ENCODE peak calls at places on chromosomes 3 and 15, in ten cellular contexts. B is A549, S is psoas muscle, W is breast epithelium, O is GM23248, L is aorta, G is tibial nerve, C is right cardiac atrium, K is IMR-90, N is heart left ventricle. M is an unnamed sample.

GRCh38 chr3:126442849-126443229 is 32.9 kb downstream of the ZXDC start:
- DNase-seq in N (no peak), W (no peak), G (no peak), S (no peak), C (no peak), O (no peak), K (no peak), L (no peak), B (no peak), M (no peak)

GRCh38 chr3:177109688-177110087 is 87.6 kb downstream of the TBL1XR1 start:
- DNase-seq in B (no peak), L (no peak), N (no peak), S (no peak), G (no peak), K (no peak), C (no peak), O (no peak), W (no peak), M (no peak)

GRCh38 chr3:169661567-169662214 is 1.8 kb downstream of the MECOM start:
- DNase-seq in N (peak), K (peak), G (no peak), B (no peak), O (peak), W (no peak), L (peak), S (peak), C (peak), M (no peak)

GRCh38 chr3:101870138-101870537 is 20.8 kb downstream of the NFKBIZ start:
- DNase-seq in K (no peak), O (no peak), N (no peak), L (no peak), G (no peak), S (no peak), W (no peak), C (no peak), B (no peak), M (no peak)

GRCh38 chr3:132261501-132261900 is 55.7 kb upstream of the ACP3 start:
- DNase-seq in K (no peak), L (no peak), W (no peak), N (no peak), S (no peak), B (no peak), O (no peak), C (no peak), G (no peak), M (no peak)

GRCh38 chr3:80278056-80278455 is 510.3 kb upstream of the ROBO1 start:
- DNase-seq in N (no peak), S (no peak), K (no peak), C (no peak), O (no peak), B (no peak), W (no peak), G (no peak), L (no peak), M (no peak)

GRCh38 chr3:158727499-158728377 is 4.5 kb downstream of the RARRES1 start:
- DNase-seq in W (peak), S (no peak), K (peak), B (peak), C (no peak), L (no peak), O (peak), G (no peak), N (no peak), M (no peak)

GRCh38 chr3:47802734-47803477 is at the start of gene DHX30:
- DNase-seq in C (peak), L (peak), O (peak), B (peak), W (peak), K (peak), S (peak), G (peak), N (peak), M (peak)

GRCh38 chr3:171753025-171753472 is 57.2 kb downstream of the PLD1 start:
- DNase-seq in O (peak), B (no peak), L (no peak), N (no peak), C (no peak), S (no peak), W (peak), G (no peak), K (peak), M (peak)

GRCh38 chr3:60743631-60744164 is 507.6 kb downstream of the FHIT start:
- DNase-seq in C (no peak), W (no peak), N (no peak), L (no peak), S (no peak), K (no peak), B (no peak), G (no peak), O (no peak), M (no peak)

GRCh38 chr3:48128779-48129178 is 59.4 kb downstream of the CDC25A start:
- DNase-seq in C (no peak), G (no peak), B (no peak), W (no peak), O (no peak), L (no peak), N (no peak), S (no peak), K (no peak), M (no peak)

GRCh38 chr3:111333642-111334041 is 208.4 kb upstream of the CD96 start:
- DNase-seq in C (no peak), O (peak), K (peak), S (no peak), N (no peak), W (no peak), L (no peak), G (no peak), B (no peak), M (no peak)

GRCh38 chr3:159266779-159267178 is 464.9 kb downstream of the MFSD1 start:
- DNase-seq in C (no peak), B (peak), N (no peak), W (no peak), G (no peak), K (peak), L (no peak), S (no peak), O (peak), M (no peak)

GRCh38 chr3:157174265-157174615 is 14.3 kb upstream of the CCNL1 start:
- DNase-seq in O (peak), B (peak), N (peak), L (no peak), G (no peak), C (peak), K (no peak), S (peak), W (no peak), M (peak)

GRCh38 chr3:104198136-104198535 is 1168.6 kb upstream of the ALCAM start:
- DNase-seq in S (no peak), L (no peak), C (no peak), O (no peak), B (no peak), K (no peak), W (no peak), G (no peak), N (no peak), M (no peak)

GRCh38 chr3:186883686-186884058 is 41.2 kb downstream of the ADIPOQ start:
- DNase-seq in K (no peak), N (no peak), C (no peak), S (no peak), G (no peak), B (no peak), L (no peak), W (no peak), O (no peak), M (no peak)

GRCh38 chr3:31105438-31106077 is 211.1 kb upstream of the GADL1 start:
- DNase-seq in O (peak), C (no peak), B (no peak), W (no peak), L (no peak), K (peak), N (no peak), S (no peak), G (no peak), M (no peak)

GRCh38 chr3:188316021-188316722 is 162.2 kb downstream of the LPP start:
- DNase-seq in S (no peak), O (peak), C (no peak), B (no peak), N (no peak), L (no peak), K (no peak), G (no peak), W (no peak), M (no peak)

GRCh38 chr3:170480111-170480510 is 61.4 kb downstream of the CLDN11 start:
- DNase-seq in G (no peak), B (no peak), O (no peak), C (no peak), S (no peak), L (no peak), K (no peak), W (no peak), N (no peak), M (no peak)

GRCh38 chr15:33975023-33975565 is 6.8 kb downstream of the CHRM5 start:
- DNase-seq in S (no peak), K (no peak), O (peak), L (no peak), B (no peak), G (no peak), W (no peak), N (no peak), C (no peak), M (no peak)

GRCh38 chr3:194570184-194570583 is 63.0 kb downstream of the TMEM44 start:
- DNase-seq in S (no peak), C (no peak), O (no peak), L (peak), W (no peak), G (no peak), N (no peak), B (no peak), K (no peak), M (no peak)

GRCh38 chr3:154089416-154090115 is 31.6 kb upstream of the ARHGEF26 start:
- DNase-seq in K (no peak), L (no peak), C (no peak), O (no peak), N (no peak), S (no peak), G (no peak), W (no peak), B (no peak), M (no peak)

GRCh38 chr15:39200586-39200985 is 380.3 kb upstream of the THBS1 start:
- DNase-seq in L (no peak), W (no peak), K (no peak), N (no peak), O (no peak), B (no peak), S (no peak), C (no peak), G (no peak), M (no peak)

GRCh38 chr3:131036200-131036816 is 9.6 kb downstream of the NEK11 start:
- DNase-seq in W (no peak), L (no peak), G (no peak), N (no peak), O (peak), C (no peak), S (no peak), K (peak), B (no peak), M (no peak)

GRCh38 chr15:82133251-82133650 is 87.4 kb upstream of the MEX3B start:
- DNase-seq in L (no peak), C (no peak), B (no peak), K (no peak), W (no peak), N (no peak), O (peak), S (no peak), G (no peak), M (no peak)

GRCh38 chr3:56801597-56802410 is at the start of gene ARHGEF3:
- DNase-seq in G (peak), B (peak), N (peak), L (peak), O (peak), W (peak), S (peak), C (peak), K (peak), M (peak)

GRCh38 chr15:45648521-45649200 is 13.8 kb downstream of the SQOR start:
- DNase-seq in L (no peak), C (no peak), O (peak), G (no peak), K (peak), N (no peak), S (peak), B (peak), W (peak), M (peak)

GRCh38 chr3:40109641-40110490 is 199.6 kb upstream of the EIF1B start:
- DNase-seq in N (no peak), K (no peak), G (no peak), W (no peak), S (no peak), O (peak), C (no peak), B (no peak), L (no peak), M (no peak)
- H3K27ac ChIP-seq in N (no peak), K (no peak), G (peak), W (no peak), S (no peak), O (no peak), C (no peak), B (no peak), L (no peak), M (no peak)

DNA sequence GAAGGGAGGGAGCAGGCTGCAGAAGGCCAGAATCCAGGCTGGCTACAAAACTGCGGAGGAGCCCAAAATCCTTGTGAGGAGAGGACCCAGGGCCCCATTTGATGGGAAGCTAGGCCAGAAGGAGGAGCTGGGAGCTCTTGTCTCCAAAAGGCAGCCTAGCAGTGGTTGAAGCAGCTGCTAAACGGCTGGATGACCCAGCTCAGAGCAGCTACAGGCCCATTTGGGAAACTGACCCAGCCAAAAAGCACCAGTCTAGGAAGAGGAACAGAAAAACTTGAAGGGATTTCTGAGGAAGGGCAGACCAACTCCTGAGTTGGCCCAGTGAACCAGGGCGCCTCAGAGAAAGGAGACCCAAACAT is 1.1 kb upstream of the RAB43 start:
- DNase-seq in O (peak), G (no peak), L (no peak), N (no peak), K (no peak), C (no peak), B (no peak), W (peak), S (no peak), M (no peak)
- H3K4me3 ChIP-seq in O (no peak), G (no peak), L (no peak), N (no peak), K (no peak), C (no peak), B (no peak), W (no peak), S (peak), M (no peak)

GRCh38 chr3:162722336-162722735 is 1225.7 kb downstream of the OTOL1 start:
- DNase-seq in O (no peak), K (no peak), G (no peak), B (no peak), L (no peak), N (no peak), W (no peak), C (no peak), S (no peak), M (no peak)

GRCh38 chr3:162718697-162719096 is 1222.1 kb downstream of the OTOL1 start:
- DNase-seq in B (no peak), G (no peak), N (no peak), C (no peak), O (no peak), L (no peak), K (no peak), S (no peak), W (no peak), M (no peak)

GRCh38 chr3:162719684-162720341 is 1223.2 kb downstream of the OTOL1 start:
- DNase-seq in S (no peak), N (no peak), G (no peak), O (peak), K (peak), W (no peak), L (no peak), C (no peak), B (peak), M (no peak)

GRCh38 chr3:162721736-162722135 is 1225.1 kb downstream of the OTOL1 start:
- DNase-seq in W (no peak), K (no peak), S (no peak), B (no peak), C (no peak), O (no peak), N (no peak), G (no peak), L (no peak), M (no peak)
- H3K27ac ChIP-seq in W (no peak), K (no peak), S (no peak), B (no peak), C (no peak), O (no peak), N (no peak), G (no peak), L (no peak), M (no peak)

GRCh38 chr3:64224826-64225606 is at the start of gene PRICKLE2:
- DNase-seq in G (peak), L (peak), S (peak), K (peak), N (peak), C (peak), O (peak), W (peak), B (peak), M (peak)
- H3K4me3 ChIP-seq in G (peak), L (peak), S (peak), K (peak), N (peak), C (peak), O (peak), W (peak), B (peak), M (no peak)

GRCh38 chr3:141331370-141332318 is 36.7 kb upstream of the ZBTB38 start:
- DNase-seq in N (peak), B (peak), W (no peak), C (peak), L (peak), G (no peak), S (peak), K (peak), O (peak), M (no peak)

GRCh38 chr3:141332436-141332835 is 35.9 kb upstream of the ZBTB38 start:
- DNase-seq in C (no peak), N (no peak), L (no peak), O (no peak), G (no peak), K (peak), S (no peak), B (no peak), W (no peak), M (no peak)

GRCh38 chr3:141334627-141335250 is 33.6 kb upstream of the ZBTB38 start:
- DNase-seq in L (no peak), O (no peak), G (no peak), N (no peak), C (no peak), B (no peak), K (no peak), W (no peak), S (no peak), M (no peak)

GRCh38 chr3:141335531-141336042 is 32.7 kb upstream of the ZBTB38 start:
- DNase-seq in K (peak), G (no peak), O (peak), N (no peak), B (no peak), C (no peak), L (no peak), S (no peak), W (no peak), M (no peak)

GRCh38 chr3:141333796-141334626 is 34.3 kb upstream of the ZBTB38 start:
- DNase-seq in L (no peak), K (peak), N (no peak), W (no peak), S (no peak), O (peak), C (no peak), B (no peak), G (no peak), M (no peak)
- H3K27ac ChIP-seq in L (no peak), K (peak), N (no peak), W (no peak), S (no peak), O (no peak), C (no peak), B (peak), G (no peak), M (no peak)

DNA sequence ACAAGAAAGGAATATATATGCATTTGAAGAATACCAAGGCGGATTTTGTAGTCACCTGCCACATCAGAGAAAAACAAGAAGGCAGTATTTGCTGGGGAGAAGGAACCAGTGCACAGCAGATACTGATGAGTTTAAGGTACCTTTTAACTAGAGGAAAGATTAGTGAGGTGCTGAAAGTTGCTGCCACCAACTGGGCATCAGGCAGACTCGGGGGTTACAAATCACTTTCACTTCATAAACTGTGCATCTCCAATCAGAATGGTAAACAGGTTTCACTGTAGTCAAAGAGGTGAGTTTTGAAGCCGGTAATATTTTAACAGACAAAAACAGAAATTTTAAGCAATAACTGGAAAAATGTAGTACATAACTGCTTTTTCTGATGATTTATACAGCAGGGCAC is 4.1 kb downstream of the FBN1 start:
- DNase-seq in N (no peak), S (no peak), G (no peak), K (peak), B (no peak), W (no peak), L (no peak), C (peak), O (peak), M (no peak)
- H3K4me3 ChIP-seq in N (peak), S (peak), G (peak), K (no peak), B (no peak), W (peak), L (no peak), C (peak), O (peak), M (no peak)

DNA sequence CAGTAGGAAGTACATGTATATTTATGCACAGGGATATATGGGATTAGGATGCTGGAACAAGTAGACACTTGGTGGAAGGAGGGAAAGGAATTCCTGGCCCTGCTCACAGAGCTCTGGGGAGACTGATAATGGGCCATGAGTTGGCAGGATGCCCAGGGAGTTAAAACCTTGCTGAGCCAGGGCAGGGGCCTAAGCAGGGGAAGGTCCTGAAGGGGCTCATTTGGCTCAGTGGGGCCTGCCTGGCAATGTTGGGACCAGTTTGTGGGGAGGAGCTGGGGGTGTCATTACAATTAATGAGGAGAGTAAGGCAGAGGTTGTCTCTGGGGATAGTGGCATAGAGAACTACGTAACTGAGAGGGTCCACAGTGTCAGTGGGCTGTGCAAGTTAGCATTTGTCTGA is 124.2 kb upstream of the ADPGK start:
- DNase-seq in O (no peak), C (peak), L (no peak), S (no peak), G (no peak), K (no peak), N (no peak), W (no peak), B (no peak), M (no peak)
- H3K27ac ChIP-seq in O (no peak), C (no peak), L (no peak), S (no peak), G (no peak), K (no peak), N (no peak), W (no peak), B (no peak), M (no peak)

GRCh38 chr3:50354850-50355249 is 4.2 kb downstream of the CYB561D2 start:
- DNase-seq in W (no peak), L (no peak), S (no peak), K (no peak), O (no peak), G (no peak), N (no peak), B (no peak), C (no peak), M (no peak)

GRCh38 chr3:50358355-50358926 is 880 bp downstream of the TMEM115 start:
- DNase-seq in L (no peak), S (no peak), G (no peak), N (no peak), B (no peak), O (peak), K (no peak), C (no peak), W (no peak), M (peak)

GRCh38 chr3:50354186-50354764 is 3.6 kb downstream of the CYB561D2 start:
- DNase-seq in O (no peak), W (no peak), L (no peak), B (no peak), S (no peak), G (no peak), K (no peak), N (no peak), C (no peak), M (no peak)

GRCh38 chr3:50355829-50356552 is 3.3 kb downstream of the TMEM115 start:
- DNase-seq in G (no peak), S (no peak), W (no peak), N (no peak), O (peak), B (no peak), L (no peak), K (no peak), C (no peak), M (no peak)

GRCh38 chr3:50356553-50356952 is 2.8 kb downstream of the TMEM115 start:
- DNase-seq in K (no peak), C (no peak), W (no peak), S (peak), L (no peak), B (no peak), N (no peak), O (peak), G (no peak), M (peak)
- H3K4me3 ChIP-seq in K (no peak), C (peak), W (peak), S (peak), L (peak), B (no peak), N (peak), O (peak), G (peak), M (no peak)